ENCODE peak calls at places on chromosome 18, in ten cellular contexts. V is K562; F is body of pancreas; T is cardiac muscle cell; P is right lobe of liver; S is ascending aorta; N is lung; J is CD8-positive, alpha-beta T cell; O is PC-9; M is mammary epithelial cell. G is an unnamed sample.

GRCh38 chr18:37270046-37270665 is 295.4 kb downstream of the CELF4 start:
- DNase-seq in V (peak; percentile 76), F (peak; percentile 54), P (no peak), J (no peak), M (peak; percentile 36), T (peak; percentile 92), O (peak; percentile 27), S (no peak), N (peak; percentile 36), G (no peak)

GRCh38 chr18:65227970-65228369 is 522.8 kb upstream of the CDH7 start:
- DNase-seq in M (no peak), S (no peak), J (no peak), T (no peak), P (no peak), F (no peak), O (no peak), V (no peak), N (no peak), G (no peak)

GRCh38 chr18:31942301-31942998 is 478 bp downstream of the TRAPPC8 start:
- DNase-seq in T (no peak), V (peak; percentile 76), F (peak; percentile 21), S (no peak), O (peak; percentile 10), M (peak; percentile 67), J (no peak), P (peak; percentile 56), N (peak; percentile 37), G (no peak)

GRCh38 chr18:57803119-57803969 is at the start of gene ATP8B1:
- DNase-seq in N (peak; percentile 95), S (no peak), F (peak; percentile 98), P (peak; percentile 92), M (peak; percentile 94), T (peak; percentile 66), O (peak; percentile 95), V (peak; percentile 11), J (no peak), G (no peak)

GRCh38 chr18:47882641-47883040 is 47.8 kb downstream of the SMAD2 start:
- DNase-seq in P (no peak), N (no peak), V (no peak), O (no peak), S (no peak), M (peak; percentile 36), F (no peak), J (no peak), T (no peak), G (no peak)

GRCh38 chr18:44594779-44595467 is 85.8 kb upstream of the SETBP1 start:
- DNase-seq in T (peak; percentile 40), N (no peak), J (no peak), F (no peak), O (peak; percentile 3), S (no peak), P (no peak), V (no peak), M (peak; percentile 71), G (no peak)

GRCh38 chr18:62521588-62521987 is 1.2 kb upstream of the ZCCHC2 start:
- DNase-seq in S (no peak), O (no peak), F (no peak), T (no peak), J (no peak), V (peak; percentile 46), N (no peak), M (peak; percentile 23), P (no peak), G (no peak)

GRCh38 chr18:47912343-47912742 is 18.1 kb downstream of the SMAD2 start:
- DNase-seq in T (no peak), F (no peak), P (no peak), S (no peak), N (no peak), O (no peak), M (peak; percentile 77), J (no peak), V (no peak), G (no peak)

GRCh38 chr18:21701621-21702020 is 3.0 kb downstream of the ABHD3 start:
- DNase-seq in N (no peak), F (no peak), V (no peak), P (no peak), M (no peak), O (no peak), T (no peak), S (no peak), J (no peak), G (no peak)

GRCh38 chr18:28177828-28178635 is 1.1 kb upstream of the CDH2 start:
- DNase-seq in P (peak; percentile 79), N (no peak), J (no peak), T (peak; percentile 89), O (peak; percentile 22), F (no peak), S (no peak), M (peak; percentile 21), V (no peak), G (no peak)

GRCh38 chr18:12839057-12839525 is 44.9 kb downstream of the PTPN2 start:
- DNase-seq in N (no peak), F (no peak), S (no peak), P (no peak), J (no peak), T (no peak), M (peak; percentile 78), O (no peak), V (no peak), G (no peak)

GRCh38 chr18:68417826-68418225 is 297.1 kb downstream of the TMX3 start:
- DNase-seq in J (no peak), M (no peak), P (no peak), O (no peak), S (no peak), F (no peak), N (no peak), V (no peak), T (no peak), G (no peak)

GRCh38 chr18:70299393-70299792 is 10.5 kb downstream of the SOCS6 start:
- DNase-seq in N (no peak), V (no peak), T (no peak), S (no peak), O (no peak), F (no peak), J (no peak), P (no peak), M (no peak), G (no peak)

GRCh38 chr18:71529708-71530303 is 1014.3 kb downstream of the CBLN2 start:
- DNase-seq in P (no peak), V (no peak), T (no peak), N (no peak), F (no peak), O (peak; percentile 6), S (no peak), J (no peak), M (no peak), G (no peak)

GRCh38 chr18:59837586-59837985 is 62.2 kb upstream of the PMAIP1 start:
- DNase-seq in V (peak; percentile 68), N (peak; percentile 32), O (peak; percentile 38), J (no peak), T (peak; percentile 72), F (peak; percentile 54), P (no peak), S (no peak), M (peak; percentile 64), G (peak; percentile 3)

DNA sequence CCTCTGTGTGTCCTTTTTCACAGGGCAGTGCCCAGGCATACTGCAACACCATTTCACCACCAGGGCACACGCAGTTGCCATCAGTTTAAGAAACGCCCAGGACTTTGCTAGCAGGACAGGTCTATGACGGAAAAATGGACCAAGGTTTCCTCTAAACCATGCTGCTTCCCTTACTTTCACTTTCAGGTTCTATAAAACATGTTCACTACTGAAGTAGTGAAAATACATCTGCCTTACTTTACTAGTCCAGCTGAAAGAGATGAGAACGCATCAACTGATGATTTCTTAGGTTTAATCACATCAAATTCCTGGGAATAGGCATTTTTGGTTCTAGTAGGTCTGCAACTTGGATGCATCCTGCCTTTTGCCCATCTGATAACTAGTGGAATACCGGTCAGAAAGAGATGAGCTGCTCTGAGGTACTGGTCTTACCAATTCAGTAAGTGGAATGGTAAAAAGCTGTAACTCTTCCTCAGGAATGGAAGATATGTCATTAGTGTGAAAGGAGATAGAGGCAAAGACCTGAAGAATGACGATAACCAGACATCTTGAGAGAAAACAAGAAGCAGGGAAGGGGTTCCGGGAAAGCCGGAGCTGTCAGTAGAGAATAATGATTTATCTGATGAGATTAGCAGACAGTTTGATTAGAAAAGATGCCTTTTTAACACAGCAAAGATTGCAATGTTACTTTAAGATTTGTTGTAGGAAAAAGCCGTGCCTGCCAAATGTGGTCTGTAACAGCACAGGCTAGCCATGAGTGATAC is 110.3 kb downstream of the TCF4 start:
- DNase-seq in F (peak; percentile 25), S (no peak), V (peak; percentile 37), N (no peak), J (no peak), P (peak; percentile 27), M (peak; percentile 65), O (no peak), T (peak; percentile 24), G (no peak)
- TF ChIP-seq CTCF in F (peak; percentile 28), S (peak; percentile 13), V (no peak), N (no peak), J (no peak), P (peak; percentile 21), M (peak; percentile 60), O (no peak), T (peak; percentile 21), G (peak; percentile 53)

DNA sequence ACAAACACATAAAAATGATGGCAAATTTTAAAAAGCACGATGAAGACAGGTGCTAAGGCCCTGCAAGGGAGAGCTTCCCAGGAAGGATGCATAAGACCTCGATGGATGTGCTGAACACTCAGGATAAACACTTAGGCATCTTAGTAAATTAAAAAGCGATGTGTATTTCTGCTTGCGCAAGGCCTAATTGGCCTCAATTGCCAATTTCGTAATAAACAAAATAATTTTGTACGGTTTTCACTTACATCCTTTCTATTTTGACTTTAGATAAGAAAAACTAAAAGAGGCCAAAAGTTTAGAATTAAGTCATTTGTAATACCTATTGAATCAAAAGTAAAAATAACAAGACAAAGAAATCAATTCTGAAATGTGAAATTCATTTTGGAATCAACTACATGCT is 189.1 kb downstream of the TCF4 start:
- DNase-seq in V (no peak), M (no peak), J (no peak), P (no peak), F (no peak), S (no peak), T (no peak), N (no peak), O (no peak), G (no peak)
- H3K4me1 ChIP-seq in V (no peaks in the 10 kb centered on the region), M (peaks cover 6% of the 10 kb centered on the region), J (no peaks in the 10 kb centered on the region), P (no peaks in the 10 kb centered on the region), F (peaks cover 3% of the 10 kb centered on the region), S (no peaks in the 10 kb centered on the region), T (peaks cover 24% of the 10 kb centered on the region), N (peaks cover 2% of the 10 kb centered on the region), O (no peaks in the 10 kb centered on the region), G (no peaks in the 10 kb centered on the region)

GRCh38 chr18:76490040-76490439 is 5.0 kb downstream of the ZNF516 start:
- DNase-seq in M (no peak), O (no peak), V (no peak), J (no peak), P (no peak), T (no peak), S (no peak), F (no peak), N (no peak), G (no peak)
- H3K4me3 ChIP-seq in M (peak overlapping the region; percentile 83), O (peak overlapping the region; percentile 82), V (no peak overlapping the region), J (no peak overlapping the region), P (no peak overlapping the region), T (peak overlapping the region; percentile 65), S (peak overlapping the region; percentile 67), F (no peak overlapping the region), N (no peak overlapping the region), G (peak overlapping the region; percentile 71)

DNA sequence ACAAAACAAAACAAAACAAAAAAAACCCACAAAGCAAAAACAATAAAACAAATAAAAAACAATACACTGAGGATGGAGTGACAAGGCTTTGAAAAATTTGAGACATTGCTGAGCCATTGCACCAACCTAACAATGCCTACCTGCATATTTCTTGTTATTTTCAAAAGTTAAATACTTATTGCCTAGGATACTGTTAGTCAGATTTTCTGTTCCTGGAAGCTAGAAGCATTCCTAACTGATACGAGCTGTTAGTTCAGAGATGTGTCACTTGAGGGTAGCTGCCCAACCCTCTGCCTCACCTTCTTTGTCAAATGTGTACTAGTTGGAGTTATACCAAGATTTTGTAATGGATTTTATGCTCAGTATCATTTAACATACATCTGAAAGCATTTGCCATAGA is 187.2 kb downstream of the TXNL1 start:
- DNase-seq in F (no peak), M (peak; percentile 62), S (no peak), P (no peak), N (no peak), O (no peak), J (no peak), T (no peak), V (no peak), G (no peak)
- TF ChIP-seq CTCF in F (no peak), M (no peak), S (no peak), P (no peak), N (no peak), O (no peak), J (no peak), T (no peak), V (no peak), G (no peak)

G was measured in esophagus squamous epithelium.